ENCODE peak calls at places on chromosomes 16 and 17, in seven cellular contexts. One of them, this sample, is unnamed.

GRCh38 chr16:23981429-23982399 is 145.9 kb downstream of the PRKCB start:
- DNase-seq in BJ: no peak
- DNase-seq in HepG2: no peak
- DNase-seq in IMR-90: no peak
- DNase-seq in H1: no peak
- DNase-seq in mammary epithelial cell: no peak
- DNase-seq in AG04450: no peak
- DNase-seq in this sample: no peak

GRCh38 chr17:32007463-32008298 is 498 bp downstream of the LRRC37B start:
- DNase-seq in BJ: no peak
- DNase-seq in AG04450: no peak
- DNase-seq in IMR-90: peak
- DNase-seq in HepG2: no peak
- DNase-seq in mammary epithelial cell: peak
- DNase-seq in H1: peak
- DNase-seq in this sample: no peak

GRCh38 chr17:74490716-74491115 is 24.3 kb downstream of the CD300A start:
- DNase-seq in HepG2: no peak
- DNase-seq in BJ: no peak
- DNase-seq in IMR-90: no peak
- DNase-seq in AG04450: no peak
- DNase-seq in H1: no peak
- DNase-seq in mammary epithelial cell: no peak
- DNase-seq in this sample: no peak

GRCh38 chr17:28916302-28916934 is 13.5 kb upstream of the DHRS13 start:
- DNase-seq in AG04450: no peak
- DNase-seq in H1: no peak
- DNase-seq in IMR-90: peak
- DNase-seq in BJ: no peak
- DNase-seq in mammary epithelial cell: no peak
- DNase-seq in HepG2: peak
- DNase-seq in this sample: no peak

GRCh38 chr16:24508614-24509013 is 30.8 kb upstream of the RBBP6 start:
- DNase-seq in BJ: no peak
- DNase-seq in AG04450: peak
- DNase-seq in IMR-90: peak
- DNase-seq in mammary epithelial cell: peak
- DNase-seq in HepG2: no peak
- DNase-seq in H1: no peak
- DNase-seq in this sample: peak

GRCh38 chr16:471353-472198 is 46.1 kb downstream of the RAB11FIP3 start:
- DNase-seq in IMR-90: peak
- DNase-seq in H1: peak
- DNase-seq in AG04450: no peak
- DNase-seq in mammary epithelial cell: peak
- DNase-seq in BJ: no peak
- DNase-seq in HepG2: no peak
- DNase-seq in this sample: peak

GRCh38 chr16:12531937-12532336 is 271.8 kb downstream of the CPPED1 start:
- DNase-seq in BJ: no peak
- DNase-seq in H1: no peak
- DNase-seq in HepG2: no peak
- DNase-seq in AG04450: no peak
- DNase-seq in mammary epithelial cell: no peak
- DNase-seq in IMR-90: peak
- DNase-seq in this sample: no peak

GRCh38 chr17:75048396-75048933 is 1.4 kb downstream of the KCTD2 start:
- DNase-seq in H1: no peak
- DNase-seq in mammary epithelial cell: no peak
- DNase-seq in HepG2: no peak
- DNase-seq in IMR-90: peak
- DNase-seq in BJ: no peak
- DNase-seq in AG04450: no peak
- DNase-seq in this sample: no peak

GRCh38 chr16:15703029-15703736 is 53.1 kb downstream of the NDE1 start:
- DNase-seq in H1: no peak
- DNase-seq in mammary epithelial cell: no peak
- DNase-seq in BJ: no peak
- DNase-seq in IMR-90: no peak
- DNase-seq in HepG2: no peak
- DNase-seq in AG04450: no peak
- DNase-seq in this sample: no peak

GRCh38 chr17:34408439-34408838 is 45.4 kb upstream of the CCL1 start:
- DNase-seq in BJ: no peak
- DNase-seq in mammary epithelial cell: no peak
- DNase-seq in IMR-90: no peak
- DNase-seq in AG04450: no peak
- DNase-seq in H1: no peak
- DNase-seq in HepG2: no peak
- DNase-seq in this sample: no peak

GRCh38 chr17:2815781-2816185 is 19.5 kb downstream of the RAP1GAP2 start:
- DNase-seq in mammary epithelial cell: no peak
- DNase-seq in H1: no peak
- DNase-seq in AG04450: no peak
- DNase-seq in HepG2: no peak
- DNase-seq in BJ: no peak
- DNase-seq in IMR-90: no peak
- DNase-seq in this sample: no peak

GRCh38 chr17:74870512-74870911 is 2.3 kb downstream of the FDXR start:
- DNase-seq in mammary epithelial cell: no peak
- DNase-seq in AG04450: no peak
- DNase-seq in H1: no peak
- DNase-seq in BJ: no peak
- DNase-seq in IMR-90: peak
- DNase-seq in HepG2: peak
- DNase-seq in this sample: no peak

GRCh38 chr17:2701996-2702741 is 9.4 kb downstream of the CLUH start:
- DNase-seq in mammary epithelial cell: no peak
- DNase-seq in HepG2: no peak
- DNase-seq in AG04450: no peak
- DNase-seq in H1: no peak
- DNase-seq in BJ: no peak
- DNase-seq in IMR-90: no peak
- DNase-seq in this sample: no peak

GRCh38 chr16:11256657-11257130 is 690 bp upstream of the SOCS1 start:
- DNase-seq in HepG2: no peak
- DNase-seq in IMR-90: peak
- DNase-seq in H1: no peak
- DNase-seq in BJ: no peak
- DNase-seq in AG04450: no peak
- DNase-seq in mammary epithelial cell: peak
- DNase-seq in this sample: no peak

GRCh38 chr16:53541326-53541725 is 38.3 kb upstream of the AKTIP start:
- DNase-seq in BJ: no peak
- DNase-seq in H1: no peak
- DNase-seq in HepG2: no peak
- DNase-seq in mammary epithelial cell: no peak
- DNase-seq in IMR-90: peak
- DNase-seq in AG04450: no peak
- DNase-seq in this sample: no peak

GRCh38 chr17:74190807-74191206 is 12.7 kb upstream of the RPL38 start:
- DNase-seq in IMR-90: no peak
- DNase-seq in AG04450: no peak
- DNase-seq in HepG2: peak
- DNase-seq in H1: peak
- DNase-seq in mammary epithelial cell: no peak
- DNase-seq in BJ: no peak
- DNase-seq in this sample: no peak

GRCh38 chr17:62981933-62982332 is 15.9 kb downstream of the TANC2 start:
- DNase-seq in HepG2: no peak
- DNase-seq in mammary epithelial cell: peak
- DNase-seq in H1: no peak
- DNase-seq in AG04450: no peak
- DNase-seq in IMR-90: peak
- DNase-seq in BJ: no peak
- DNase-seq in this sample: no peak

GRCh38 chr16:85601730-85602401 is 11.3 kb upstream of the GSE1 start:
- DNase-seq in H1: peak
- DNase-seq in HepG2: no peak
- DNase-seq in AG04450: no peak
- DNase-seq in IMR-90: peak
- DNase-seq in mammary epithelial cell: no peak
- DNase-seq in BJ: no peak
- DNase-seq in this sample: no peak

GRCh38 chr17:4869599-4869998 is 29.7 kb upstream of the C17orf107 start:
- DNase-seq in HepG2: no peak
- DNase-seq in mammary epithelial cell: no peak
- DNase-seq in AG04450: no peak
- DNase-seq in BJ: no peak
- DNase-seq in IMR-90: no peak
- DNase-seq in H1: no peak
- DNase-seq in this sample: no peak

GRCh38 chr16:24689128-24689527 is 40.3 kb upstream of the TNRC6A start:
- DNase-seq in HepG2: peak
- DNase-seq in mammary epithelial cell: no peak
- DNase-seq in AG04450: no peak
- DNase-seq in H1: no peak
- DNase-seq in IMR-90: peak
- DNase-seq in BJ: no peak
- DNase-seq in this sample: no peak

GRCh38 chr16:379183-379960 is 2.4 kb downstream of the PGAP6 start:
- DNase-seq in mammary epithelial cell: no peak
- DNase-seq in H1: peak
- DNase-seq in HepG2: no peak
- DNase-seq in IMR-90: no peak
- DNase-seq in AG04450: no peak
- DNase-seq in BJ: no peak
- DNase-seq in this sample: no peak

GRCh38 chr17:2792541-2793169 is 3.6 kb upstream of the RAP1GAP2 start:
- DNase-seq in BJ: no peak
- DNase-seq in HepG2: no peak
- DNase-seq in AG04450: no peak
- DNase-seq in mammary epithelial cell: no peak
- DNase-seq in H1: no peak
- DNase-seq in IMR-90: no peak
- DNase-seq in this sample: no peak

GRCh38 chr17:77410470-77410869 is 269.7 kb downstream of the SEC14L1 start:
- DNase-seq in H1: no peak
- DNase-seq in IMR-90: no peak
- DNase-seq in AG04450: no peak
- DNase-seq in BJ: no peak
- DNase-seq in mammary epithelial cell: no peak
- DNase-seq in HepG2: no peak
- DNase-seq in this sample: no peak
- H3K4me3 ChIP-seq in H1: no peak
- H3K4me3 ChIP-seq in IMR-90: no peak
- H3K4me3 ChIP-seq in AG04450: no peak
- H3K4me3 ChIP-seq in BJ: no peak
- H3K4me3 ChIP-seq in mammary epithelial cell: no peak
- H3K4me3 ChIP-seq in HepG2: no peak
- H3K4me3 ChIP-seq in this sample: no peak

DNA sequence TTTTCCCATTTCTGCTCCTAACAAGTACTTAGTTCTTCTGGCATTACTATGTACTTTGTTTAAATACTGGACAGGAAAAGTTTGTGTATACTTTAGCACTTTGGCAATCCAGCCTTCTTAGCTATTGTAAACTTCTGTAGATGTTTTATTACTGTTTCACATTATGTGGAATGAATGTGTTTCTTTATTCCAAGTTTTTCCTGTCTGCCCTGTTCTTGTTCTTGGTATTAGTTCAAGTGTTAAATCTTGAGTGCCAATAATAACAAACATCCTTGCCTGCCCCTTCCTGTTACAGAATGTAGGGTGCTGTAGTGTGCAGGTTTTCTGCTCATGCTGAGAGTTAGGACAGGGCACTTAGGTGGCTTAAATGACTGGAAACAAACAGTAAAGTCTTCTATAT is 7.3 kb upstream of the CAPNS2 start:
- DNase-seq in AG04450: no peak
- DNase-seq in H1: no peak
- DNase-seq in mammary epithelial cell: peak
- DNase-seq in BJ: no peak
- DNase-seq in HepG2: no peak
- DNase-seq in IMR-90: peak
- DNase-seq in this sample: no peak
- TF ChIP-seq CTCF in AG04450: no peak
- TF ChIP-seq CTCF in H1: no peak
- TF ChIP-seq CTCF in mammary epithelial cell: no peak
- TF ChIP-seq CTCF in BJ: no peak
- TF ChIP-seq CTCF in HepG2: no peak
- TF ChIP-seq CTCF in IMR-90: no peak
- TF ChIP-seq CTCF in this sample: no peak

DNA sequence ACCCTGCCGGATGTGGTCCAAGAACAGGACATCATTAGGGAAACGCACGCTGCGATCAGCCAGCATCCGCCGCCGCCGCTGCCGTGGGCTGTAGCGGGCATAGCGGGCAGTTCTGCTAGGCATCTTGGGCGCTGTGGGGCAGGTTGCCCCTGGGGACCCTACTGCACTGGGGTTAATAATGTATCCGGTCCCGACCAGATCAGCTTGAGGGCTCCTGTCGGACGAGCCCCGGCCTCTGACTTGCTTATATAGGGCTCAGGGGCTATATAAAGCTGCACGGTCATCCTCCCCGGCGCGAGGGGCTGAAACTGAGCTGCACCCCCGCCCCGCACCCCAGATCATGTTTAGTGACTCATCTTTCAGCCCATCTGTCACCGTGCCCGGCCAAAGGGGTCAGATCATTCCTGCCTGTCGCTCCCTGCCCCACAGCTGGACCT is at the start of gene PPP1R27:
- DNase-seq in HepG2: no peak
- DNase-seq in IMR-90: no peak
- DNase-seq in H1: no peak
- DNase-seq in BJ: no peak
- DNase-seq in AG04450: no peak
- DNase-seq in mammary epithelial cell: no peak
- DNase-seq in this sample: no peak
- H3K4me3 ChIP-seq in HepG2: peak
- H3K4me3 ChIP-seq in IMR-90: peak
- H3K4me3 ChIP-seq in H1: peak
- H3K4me3 ChIP-seq in BJ: peak
- H3K4me3 ChIP-seq in AG04450: peak
- H3K4me3 ChIP-seq in mammary epithelial cell: peak
- H3K4me3 ChIP-seq in this sample: peak

GRCh38 chr17:7982666-7983065 is 19.7 kb upstream of the GUCY2D start:
- DNase-seq in HepG2: no peak
- DNase-seq in AG04450: no peak
- DNase-seq in H1: no peak
- DNase-seq in mammary epithelial cell: no peak
- DNase-seq in IMR-90: peak
- DNase-seq in BJ: no peak
- DNase-seq in this sample: no peak
- TF ChIP-seq CTCF in HepG2: peak
- TF ChIP-seq CTCF in AG04450: no peak
- TF ChIP-seq CTCF in H1: peak
- TF ChIP-seq CTCF in mammary epithelial cell: no peak
- TF ChIP-seq CTCF in IMR-90: peak
- TF ChIP-seq CTCF in BJ: peak
- TF ChIP-seq CTCF in this sample: peak

GRCh38 chr16:74698220-74698619 is 2.4 kb downstream of the MLKL start:
- DNase-seq in HepG2: no peak
- DNase-seq in H1: no peak
- DNase-seq in AG04450: no peak
- DNase-seq in BJ: no peak
- DNase-seq in IMR-90: peak
- DNase-seq in mammary epithelial cell: peak
- DNase-seq in this sample: no peak

GRCh38 chr16:74700206-74701040 is at the start of gene MLKL:
- DNase-seq in BJ: no peak
- DNase-seq in H1: no peak
- DNase-seq in mammary epithelial cell: peak
- DNase-seq in IMR-90: peak
- DNase-seq in HepG2: peak
- DNase-seq in AG04450: no peak
- DNase-seq in this sample: no peak

GRCh38 chr16:74695450-74696422 is 4.9 kb downstream of the MLKL start:
- DNase-seq in mammary epithelial cell: peak
- DNase-seq in AG04450: peak
- DNase-seq in BJ: peak
- DNase-seq in H1: peak
- DNase-seq in IMR-90: peak
- DNase-seq in HepG2: peak
- DNase-seq in this sample: peak

GRCh38 chr16:74699666-74700065 is 996 bp downstream of the MLKL start:
- DNase-seq in HepG2: no peak
- DNase-seq in H1: no peak
- DNase-seq in BJ: no peak
- DNase-seq in IMR-90: no peak
- DNase-seq in AG04450: no peak
- DNase-seq in mammary epithelial cell: no peak
- DNase-seq in this sample: no peak
- H3K4me3 ChIP-seq in HepG2: peak
- H3K4me3 ChIP-seq in H1: no peak
- H3K4me3 ChIP-seq in BJ: peak
- H3K4me3 ChIP-seq in IMR-90: no peak
- H3K4me3 ChIP-seq in AG04450: peak
- H3K4me3 ChIP-seq in mammary epithelial cell: peak
- H3K4me3 ChIP-seq in this sample: peak

This sample was measured in AG04449.